ENCODE peak calls at places on chromosomes 16 and 17, in four cellular contexts. V, W, M and B are unnamed samples.

GRCh38 chr16:67463059-67463458 is 17.9 kb downstream of the ATP6V0D1 start:
- DNase-seq in V (no peak), W (no peak), M (no peak), B (no peak)

GRCh38 chr17:28949185-28950016 is 1.9 kb downstream of the PHF12 start:
- DNase-seq in V (peak), W (peak), M (peak), B (peak)

GRCh38 chr16:16036359-16036792 is 87.0 kb downstream of the ABCC1 start:
- DNase-seq in V (no peak), W (no peak), M (no peak), B (no peak)

GRCh38 chr17:3917391-3917931 is 1.2 kb upstream of the P2RX1 start:
- DNase-seq in V (no peak), W (no peak), M (no peak), B (no peak)

GRCh38 chr16:81429045-81429521 is 15.5 kb upstream of the CMIP start:
- DNase-seq in V (no peak), W (no peak), M (peak), B (no peak)

GRCh38 chr17:863880-864279 is 81.7 kb downstream of the MRM3 start:
- DNase-seq in V (no peak), W (no peak), M (no peak), B (no peak)

GRCh38 chr17:82517230-82517865 is 2.2 kb upstream of the FOXK2 start:
- DNase-seq in V (no peak), W (no peak), M (no peak), B (no peak)

GRCh38 chr16:54291107-54291980 is 4.8 kb upstream of the IRX3 start:
- DNase-seq in V (no peak), W (no peak), M (no peak), B (no peak)

GRCh38 chr17:34913001-34913400 is 48.3 kb downstream of the CCT6B start:
- DNase-seq in V (no peak), W (no peak), M (no peak), B (no peak)

GRCh38 chr16:15404792-15405191 is 9.2 kb downstream of the MPV17L start:
- DNase-seq in V (no peak), W (no peak), M (no peak), B (no peak)

GRCh38 chr16:81657731-81658130 is 121.4 kb upstream of the PLCG2 start:
- DNase-seq in V (no peak), W (no peak), M (no peak), B (no peak)

GRCh38 chr17:61942085-61942484 is 14.3 kb upstream of the INTS2 start:
- DNase-seq in V (no peak), W (no peak), M (no peak), B (no peak)